ENCODE peak calls at places on chromosomes 2 and 18, in four cellular contexts. N, W, X and O are unnamed samples. For H3K27me3, the result is how much of the 10 kb centered on the place peaks cover.

GRCh38 chr18:44700652-44701051 is 20.0 kb downstream of the SETBP1 start:
- DNase-seq in N (peak), W (no peak), X (no peak), O (no peak)

GRCh38 chr2:151315381-151315903 is 26.0 kb upstream of the NMI start:
- DNase-seq in N (no peak), W (peak), X (peak), O (no peak)

GRCh38 chr2:11710210-11710609 is 36.2 kb upstream of the LPIN1 start:
- DNase-seq in N (no peak), W (peak), X (no peak), O (no peak)

GRCh38 chr2:109173311-109174171 is 44.5 kb downstream of the SH3RF3 start:
- DNase-seq in N (peak), W (peak), X (peak), O (peak)

GRCh38 chr2:77566131-77566530 is 44.0 kb upstream of the LRRTM4 start:
- DNase-seq in N (no peak), W (no peak), X (no peak), O (no peak)

GRCh38 chr18:48263913-48264506 is 145.2 kb downstream of the ZBTB7C start:
- DNase-seq in N (no peak), W (no peak), X (no peak), O (no peak)

GRCh38 chr2:37561615-37562569 is 109.5 kb downstream of the CDC42EP3 start:
- DNase-seq in N (no peak), W (peak), X (no peak), O (no peak)

GRCh38 chr2:241138471-241138870 is 10.8 kb downstream of the PASK start:
- DNase-seq in N (no peak), W (no peak), X (no peak), O (no peak)

GRCh38 chr2:178865999-178866398 is 58.8 kb upstream of the TTN start:
- DNase-seq in N (no peak), W (no peak), X (no peak), O (no peak)

GRCh38 chr2:189363559-189363958 is 77.7 kb upstream of the WDR75 start:
- DNase-seq in N (no peak), W (peak), X (no peak), O (no peak)

GRCh38 chr2:191976436-191976835 is 129.5 kb upstream of the CAVIN2 start:
- DNase-seq in N (no peak), W (peak), X (no peak), O (no peak)

GRCh38 chr2:191983186-191983585 is 136.3 kb upstream of the CAVIN2 start:
- DNase-seq in N (no peak), W (no peak), X (no peak), O (no peak)

GRCh38 chr2:191974676-191975075 is 127.8 kb upstream of the CAVIN2 start:
- DNase-seq in N (no peak), W (no peak), X (no peak), O (no peak)

GRCh38 chr2:191979221-191979730 is 132.4 kb upstream of the CAVIN2 start:
- DNase-seq in N (no peak), W (no peak), X (no peak), O (no peak)

DNA sequence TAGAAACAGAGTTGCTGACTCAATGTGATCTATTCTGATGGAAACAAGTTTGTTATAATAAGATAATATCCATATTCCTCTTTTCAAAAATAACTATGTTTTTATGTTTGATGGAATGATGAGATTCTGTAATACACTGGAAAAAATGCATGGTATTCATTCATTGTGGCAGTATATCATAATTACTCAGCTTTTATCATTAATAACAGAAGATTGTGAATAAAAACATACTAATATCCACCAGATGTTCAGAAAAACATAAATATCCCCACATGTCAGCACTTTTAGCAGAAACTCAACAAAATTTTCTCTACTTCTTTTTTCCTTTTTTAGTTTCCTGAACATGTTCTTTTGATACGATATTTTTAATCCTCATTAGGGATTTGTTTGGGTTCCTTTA is 130.9 kb upstream of the CAVIN2 start:
- DNase-seq in N (no peak), W (no peak), X (no peak), O (no peak)
- TF ChIP-seq POLR2A in N (no peak), W (no peak), X (no peak), O (no peak)

GRCh38 chr18:13537022-13537780 is 189.2 kb downstream of the FAM210A start:
- DNase-seq in N (no peak), W (no peak), X (no peak), O (no peak)
- H3K27me3 ChIP-seq in N (under half), W (under half), X (under half), O (under half)

GRCh38 chr18:686339-687111 is 25.9 kb downstream of the ENOSF1 start:
- DNase-seq in N (no peak), W (peak), X (no peak), O (no peak)
- TF ChIP-seq POLR2A in N (no peak), W (no peak), X (no peak), O (no peak)

GRCh38 chr18:37565985-37566478 is 434 bp upstream of the CELF4 start:
- DNase-seq in N (no peak), W (peak), X (peak), O (no peak)

GRCh38 chr18:37567061-37567993 is 1.7 kb upstream of the CELF4 start:
- DNase-seq in N (no peak), W (no peak), X (no peak), O (peak)

GRCh38 chr18:37565138-37565984 is at the start of gene CELF4:
- DNase-seq in N (no peak), W (no peak), X (no peak), O (no peak)

GRCh38 chr18:37567994-37568359 is 2.4 kb upstream of the CELF4 start:
- DNase-seq in N (no peak), W (no peak), X (no peak), O (peak)

DNA sequence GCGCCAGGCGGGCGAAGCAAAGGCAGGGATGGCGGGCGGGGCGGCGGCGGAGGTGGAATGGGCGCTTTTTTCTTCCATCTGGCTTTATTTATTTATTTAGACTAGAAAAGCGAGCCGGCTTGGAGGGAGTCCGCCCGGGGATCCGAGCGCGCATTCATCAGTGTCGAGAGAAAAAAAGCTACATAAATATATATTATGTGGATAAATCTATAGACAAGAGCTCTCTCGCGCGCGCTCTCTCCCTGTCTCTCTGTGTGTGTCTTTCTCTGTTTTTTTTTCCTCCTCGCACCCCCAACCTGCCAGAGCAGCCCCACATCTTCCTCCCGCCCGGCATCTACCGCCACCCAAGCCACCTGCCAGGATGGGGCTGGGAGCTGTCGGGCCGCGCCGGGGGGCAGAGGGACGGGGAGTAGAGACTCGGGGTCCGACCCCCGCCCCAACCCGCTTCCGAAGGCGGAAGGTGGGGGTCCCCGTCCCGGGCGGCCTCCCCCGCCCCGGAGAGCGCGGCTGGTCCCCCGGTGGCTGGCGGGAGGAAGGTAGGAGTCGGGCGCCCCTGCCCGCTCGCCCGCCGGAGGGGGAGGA is 972 bp upstream of the CELF4 start:
- DNase-seq in N (no peak), W (no peak), X (no peak), O (no peak)
- H3K27me3 ChIP-seq in N (half or more), W (under half), X (half or more), O (half or more)

GRCh38 chr2:27715318-27716165 is 51.9 kb downstream of the SLC4A1AP start:
- DNase-seq in N (no peak), W (peak), X (peak), O (no peak)
- TF ChIP-seq POLR2A in N (no peak), W (peak), X (peak), O (no peak)

DNA sequence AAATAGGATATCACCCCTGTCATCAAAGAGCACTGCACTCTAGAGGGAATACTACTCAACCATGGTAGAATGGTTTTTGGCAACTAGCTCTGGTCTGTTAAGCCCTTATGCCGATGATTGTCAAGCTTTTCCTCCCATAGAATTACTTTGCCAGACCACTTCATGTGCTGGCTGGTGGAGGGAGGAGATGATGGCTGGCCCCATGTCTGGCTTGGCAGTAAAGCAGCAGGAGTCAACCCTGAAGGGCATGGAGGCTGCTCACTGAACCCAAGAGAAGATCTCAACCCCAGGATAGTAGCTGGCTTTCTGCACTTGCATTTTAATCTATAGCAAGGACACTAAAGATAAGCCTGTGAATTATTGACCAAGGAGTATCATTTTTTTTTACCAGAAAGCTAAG is 310.0 kb downstream of the PIEZO2 start:
- DNase-seq in N (no peak), W (no peak), X (no peak), O (no peak)
- H3K27me3 ChIP-seq in N (under half), W (under half), X (under half), O (under half)